ENCODE peak calls at places on chromosomes 16 and 17, in four cellular contexts. A is SK-N-SH, M is HepG2, V is GM12878. Z is an unnamed sample.

GRCh38 chr16:54985668-54986067 is 55.0 kb downstream of the IRX5 start:
- DNase-seq in A (no peak), M (no peak), V (no peak), Z (no peak)

GRCh38 chr16:61237804-61238485 is 798.3 kb downstream of the CDH8 start:
- DNase-seq in A (no peak), M (no peak), V (no peak), Z (no peak)

GRCh38 chr16:73125860-73126259 is 77.9 kb upstream of the ZFHX3 start:
- DNase-seq in A (no peak), M (no peak), V (no peak), Z (no peak)

GRCh38 chr16:79013004-79013403 is 587.5 kb downstream of the MAF start:
- DNase-seq in A (no peak), M (no peak), V (no peak), Z (no peak)

GRCh38 chr17:57880086-57880456 is 30.2 kb upstream of the MRPS23 start:
- DNase-seq in A (no peak), M (no peak), V (no peak), Z (no peak)

GRCh38 chr16:1920727-1921155 is 2.5 kb upstream of the HS3ST6 start:
- DNase-seq in A (peak; percentile 56), M (no peak), V (no peak), Z (no peak)

GRCh38 chr17:49061524-49061943 is 64.3 kb downstream of the IGF2BP1 start:
- DNase-seq in A (no peak), M (no peak), V (no peak), Z (no peak)

GRCh38 chr17:78300962-78301820 is 58.7 kb downstream of the SOCS3 start:
- DNase-seq in A (no peak), M (no peak), V (no peak), Z (peak; percentile 39)

GRCh38 chr17:77497578-77497934 is 356.8 kb downstream of the SEC14L1 start:
- DNase-seq in A (peak; percentile 33), M (no peak), V (no peak), Z (no peak)

GRCh38 chr17:75822800-75823166 is 21.4 kb downstream of the UNC13D start:
- DNase-seq in A (no peak), M (no peak), V (no peak), Z (no peak)

GRCh38 chr16:70649300-70649699 is 2.9 kb downstream of the IL34 start:
- DNase-seq in A (no peak), M (no peak), V (no peak), Z (no peak)

GRCh38 chr16:9911231-9911630 is 271.0 kb downstream of the GRIN2A start:
- DNase-seq in A (no peak), M (no peak), V (no peak), Z (no peak)

GRCh38 chr16:23333034-23333579 is 31.0 kb downstream of the SCNN1B start:
- DNase-seq in A (no peak), M (no peak), V (no peak), Z (peak; percentile 41)

GRCh38 chr16:86287641-86288201 is 222.6 kb upstream of the FOXF1 start:
- DNase-seq in A (no peak), M (no peak), V (no peak), Z (no peak)

GRCh38 chr16:86291491-86291890 is 218.8 kb upstream of the FOXF1 start:
- DNase-seq in A (no peak), M (no peak), V (no peak), Z (no peak)

GRCh38 chr16:86288716-86289294 is 221.5 kb upstream of the FOXF1 start:
- DNase-seq in A (no peak), M (no peak), V (no peak), Z (no peak)

GRCh38 chr16:86289907-86290306 is 220.4 kb upstream of the FOXF1 start:
- DNase-seq in A (no peak), M (no peak), V (no peak), Z (no peak)

DNA sequence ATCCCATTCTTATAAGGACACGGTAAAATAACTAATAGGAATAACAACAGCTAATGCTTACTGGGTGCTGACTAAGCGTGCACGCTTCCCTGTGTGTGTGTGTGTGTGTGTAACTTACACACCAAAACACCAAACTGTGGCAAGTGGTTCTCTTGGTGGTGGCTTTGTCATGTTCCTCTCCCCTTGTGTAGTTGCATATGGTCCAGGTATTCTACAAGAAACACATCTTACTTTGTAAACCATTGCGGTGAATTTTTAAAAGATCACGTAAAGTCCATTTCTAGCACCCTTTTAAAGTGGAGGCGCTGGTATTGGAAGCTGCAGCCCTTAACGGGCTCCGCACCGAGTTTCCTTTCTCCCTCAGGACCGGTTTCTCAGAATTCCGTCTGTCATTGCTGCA is 221.0 kb upstream of the FOXF1 start:
- DNase-seq in A (no peak), M (no peak), V (no peak), Z (no peak)
- TF ChIP-seq SMC3 in A (no peak), M (no peak), V (no peak), Z (no peak)

GRCh38 chr17:55301521-55302406 is 37.0 kb downstream of the HLF start:
- DNase-seq in A (no peak), M (peak; percentile 99), V (no peak), Z (no peak)
- TF ChIP-seq PBX3 in A (no peak), M (no peak), V (no peak), Z (no peak)

DNA sequence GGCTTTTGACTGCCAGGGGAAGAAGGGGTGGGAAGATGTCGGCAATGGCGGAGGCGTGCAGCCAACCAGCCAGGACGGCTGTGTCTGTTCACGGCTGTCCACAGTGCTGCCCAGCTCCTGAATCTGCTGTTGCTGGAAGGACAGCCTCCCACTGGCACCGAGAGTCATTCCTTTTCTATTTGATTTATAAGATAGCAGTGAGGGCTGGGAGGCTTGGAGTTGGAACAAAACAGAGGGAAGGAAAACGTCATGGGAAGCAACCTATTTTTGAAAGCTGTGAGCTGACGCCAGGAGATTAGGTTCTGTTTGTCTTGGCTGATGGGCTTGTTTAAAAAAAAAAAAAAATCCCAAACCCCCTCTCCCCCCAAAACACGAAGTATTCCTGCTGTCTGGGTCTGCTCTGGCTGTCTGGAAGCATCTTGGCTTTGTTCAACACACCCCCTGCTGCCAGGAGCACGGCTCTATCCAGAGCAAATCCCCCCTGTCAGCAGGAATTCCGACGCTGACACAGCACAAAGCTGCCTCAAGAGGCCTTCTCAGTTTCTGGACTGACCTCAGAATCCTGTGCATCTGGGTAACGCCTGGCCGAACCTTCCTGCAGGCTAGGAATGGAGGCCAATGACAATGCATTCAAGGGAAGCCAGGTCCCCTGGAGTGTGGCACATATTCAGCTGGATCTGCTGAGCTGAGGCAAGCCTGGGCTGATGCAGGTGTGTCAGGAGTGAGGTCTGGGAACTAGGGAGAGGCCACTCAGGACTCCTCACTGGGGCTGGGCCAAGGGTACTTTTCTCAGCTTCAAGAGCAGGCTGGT is 41.0 kb upstream of the SREBF1 start:
- DNase-seq in A (peak; percentile 74), M (no peak), V (no peak), Z (no peak)
- TF ChIP-seq SMC3 in A (peak; percentile 18), M (no peak), V (no peak), Z (no peak)

GRCh38 chr17:41810659-41811548 is 845 bp downstream of the P3H4 start:
- DNase-seq in A (peak; percentile 71), M (no peak), V (no peak), Z (no peak)
- TF ChIP-seq PBX3 in A (no peak), M (no peak), V (no peak), Z (no peak)

Z was measured in A549.